ENCODE peak calls at places on chromosome 22, in nine cellular contexts. D, F, O, C, H, L, G, I and W are unnamed samples.

GRCh38 chr22:35684270-35684700 is 33.4 kb upstream of the APOL5 start:
- DNase-seq in D (peak), F (no peak), O (peak), C (no peak), H (peak), L (no peak), G (no peak), I (peak), W (no peak)

GRCh38 chr22:35363571-35364086 is 17.3 kb upstream of the HMOX1 start:
- DNase-seq in D (no peak), F (no peak), O (no peak), C (no peak), H (no peak), L (no peak), G (no peak), I (no peak), W (no peak)

GRCh38 chr22:35944458-35944857 is 84.2 kb downstream of the RBFOX2 start:
- DNase-seq in D (no peak), F (no peak), O (no peak), C (no peak), H (no peak), L (no peak), G (no peak), I (no peak), W (no peak)

GRCh38 chr22:37167981-37168647 is 18.4 kb upstream of the IL2RB start:
- DNase-seq in D (no peak), F (no peak), O (no peak), C (peak), H (peak), L (no peak), G (no peak), I (no peak), W (no peak)

GRCh38 chr22:24525416-24526037 is 29.4 kb downstream of the GUCD1 start:
- DNase-seq in D (peak), F (peak), O (peak), C (peak), H (peak), L (peak), G (peak), I (peak), W (peak)

GRCh38 chr22:44147821-44148574 is 32.7 kb upstream of the PARVG start:
- DNase-seq in D (peak), F (no peak), O (no peak), C (no peak), H (no peak), L (no peak), G (no peak), I (peak), W (no peak)

GRCh38 chr22:33902073-33902472 is 18.2 kb downstream of the LARGE1 start:
- DNase-seq in D (no peak), F (no peak), O (no peak), C (no peak), H (no peak), L (no peak), G (no peak), I (no peak), W (no peak)

GRCh38 chr22:28562324-28562723 is 117.3 kb downstream of the TTC28 start:
- DNase-seq in D (no peak), F (no peak), O (no peak), C (no peak), H (no peak), L (no peak), G (no peak), I (no peak), W (no peak)

GRCh38 chr22:21098099-21098671 is 52.4 kb downstream of the LRRC74B start:
- DNase-seq in D (no peak), F (peak), O (no peak), C (no peak), H (no peak), L (no peak), G (no peak), I (no peak), W (no peak)

GRCh38 chr22:28894320-28894719 is 10.9 kb downstream of the ZNRF3 start:
- DNase-seq in D (no peak), F (no peak), O (no peak), C (no peak), H (no peak), L (no peak), G (no peak), I (no peak), W (no peak)

GRCh38 chr22:37746366-37747089 is 49.7 kb downstream of the TRIOBP start:
- DNase-seq in D (no peak), F (no peak), O (peak), C (no peak), H (no peak), L (peak), G (no peak), I (peak), W (no peak)

GRCh38 chr22:20380486-20380885 is 13.5 kb upstream of the ZNF74 start:
- DNase-seq in D (no peak), F (no peak), O (no peak), C (no peak), H (no peak), L (no peak), G (no peak), I (no peak), W (no peak)

GRCh38 chr22:25148149-25148691 is 51.4 kb upstream of the CRYBB3 start:
- DNase-seq in D (no peak), F (no peak), O (peak), C (no peak), H (peak), L (no peak), G (no peak), I (no peak), W (no peak)

GRCh38 chr22:21921184-21921721 is 31.4 kb downstream of the PPM1F start:
- DNase-seq in D (no peak), F (no peak), O (no peak), C (no peak), H (no peak), L (no peak), G (no peak), I (no peak), W (no peak)

GRCh38 chr22:20299736-20300136 is 20.1 kb downstream of the DGCR6L start:
- DNase-seq in D (no peak), F (no peak), O (peak), C (no peak), H (peak), L (no peak), G (no peak), I (peak), W (no peak)

GRCh38 chr22:37985751-37986281 is 1.5 kb upstream of the SOX10 start:
- DNase-seq in D (no peak), F (no peak), O (no peak), C (no peak), H (peak), L (no peak), G (no peak), I (no peak), W (no peak)

GRCh38 chr22:37657590-37658132 is 862 bp upstream of the PDXP start:
- DNase-seq in D (no peak), F (no peak), O (no peak), C (no peak), H (no peak), L (no peak), G (no peak), I (peak), W (no peak)

GRCh38 chr22:30602049-30602448 is 4.9 kb upstream of the TCN2 start:
- DNase-seq in D (peak), F (peak), O (peak), C (no peak), H (no peak), L (no peak), G (no peak), I (peak), W (peak)

GRCh38 chr22:36304429-36304828 is 51.5 kb downstream of the APOL1 start:
- DNase-seq in D (no peak), F (no peak), O (peak), C (no peak), H (no peak), L (no peak), G (no peak), I (no peak), W (no peak)

GRCh38 chr22:46673677-46674236 is 53.6 kb downstream of the GRAMD4 start:
- DNase-seq in D (no peak), F (no peak), O (no peak), C (no peak), H (no peak), L (no peak), G (no peak), I (no peak), W (no peak)

GRCh38 chr22:46675938-46676337 is 55.8 kb downstream of the GRAMD4 start:
- DNase-seq in D (no peak), F (no peak), O (no peak), C (no peak), H (no peak), L (no peak), G (no peak), I (no peak), W (no peak)

GRCh38 chr22:46675479-46675878 is 55.3 kb downstream of the GRAMD4 start:
- DNase-seq in D (no peak), F (no peak), O (no peak), C (no peak), H (no peak), L (no peak), G (no peak), I (no peak), W (no peak)

GRCh38 chr22:46674367-46674781 is 54.2 kb downstream of the GRAMD4 start:
- DNase-seq in D (no peak), F (no peak), O (peak), C (peak), H (no peak), L (no peak), G (peak), I (peak), W (peak)

DNA sequence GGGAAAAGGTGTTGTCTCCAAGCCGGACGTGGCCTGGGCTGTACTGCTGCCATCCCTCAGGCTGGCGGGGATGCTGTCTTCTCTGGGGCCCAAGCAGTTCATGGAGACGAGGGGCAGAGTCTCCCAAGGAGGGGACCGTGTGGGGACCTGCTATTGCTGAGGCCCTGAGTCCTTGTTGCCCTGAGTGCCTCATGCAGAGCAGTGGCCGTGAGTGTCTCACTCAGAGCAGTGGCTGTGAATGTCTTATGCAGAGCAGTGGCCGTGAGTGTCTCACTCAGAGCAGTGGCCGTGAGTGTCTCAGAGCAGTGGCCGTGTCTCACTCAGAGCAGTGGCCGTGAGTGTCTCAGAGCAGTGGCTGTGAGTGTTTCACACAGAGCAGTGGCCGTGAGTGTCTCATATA is 54.7 kb downstream of the GRAMD4 start:
- DNase-seq in D (no peak), F (no peak), O (no peak), C (no peak), H (no peak), L (no peak), G (no peak), I (no peak), W (no peak)
- H3K4me3 ChIP-seq in D (no peak), F (no peak), O (no peak), C (no peak), H (no peak), L (no peak), G (no peak), I (no peak), W (peak)

DNA sequence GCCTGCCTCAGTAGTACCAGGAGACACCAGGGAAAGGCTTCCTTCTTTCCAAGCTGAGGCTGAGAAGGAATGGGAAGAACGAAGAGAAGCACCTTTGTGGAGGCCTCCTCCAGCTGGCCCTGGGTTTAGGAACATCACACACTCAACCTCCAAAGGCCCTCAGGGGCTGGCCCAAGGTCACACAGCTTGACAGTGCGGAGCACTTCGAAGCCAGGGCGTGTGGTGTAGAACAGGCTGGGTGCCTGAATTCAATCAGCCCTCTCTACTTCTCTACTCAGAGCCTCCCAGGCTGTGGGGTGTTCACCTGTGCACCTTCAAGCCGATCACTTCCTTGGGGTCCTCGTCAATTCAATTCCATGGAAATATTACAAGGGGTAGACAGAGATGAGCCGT is 719 bp upstream of the CSDC2 start:
- DNase-seq in D (no peak), F (no peak), O (no peak), C (no peak), H (no peak), L (no peak), G (no peak), I (no peak), W (no peak)
- H3K4me3 ChIP-seq in D (peak), F (no peak), O (no peak), C (peak), H (no peak), L (no peak), G (no peak), I (peak), W (no peak)

GRCh38 chr22:31623634-31624312 is 38.2 kb downstream of the PISD start:
- DNase-seq in D (no peak), F (no peak), O (no peak), C (no peak), H (no peak), L (no peak), G (no peak), I (no peak), W (no peak)

GRCh38 chr22:31625661-31626426 is 36.2 kb downstream of the PISD start:
- DNase-seq in D (no peak), F (no peak), O (peak), C (no peak), H (peak), L (no peak), G (no peak), I (peak), W (no peak)

GRCh38 chr22:31626427-31627150 is 35.4 kb downstream of the PISD start:
- DNase-seq in D (no peak), F (no peak), O (no peak), C (no peak), H (peak), L (no peak), G (no peak), I (peak), W (no peak)

GRCh38 chr22:31627223-31627731 is 34.7 kb downstream of the PISD start:
- DNase-seq in D (no peak), F (no peak), O (peak), C (no peak), H (peak), L (no peak), G (no peak), I (no peak), W (no peak)

DNA sequence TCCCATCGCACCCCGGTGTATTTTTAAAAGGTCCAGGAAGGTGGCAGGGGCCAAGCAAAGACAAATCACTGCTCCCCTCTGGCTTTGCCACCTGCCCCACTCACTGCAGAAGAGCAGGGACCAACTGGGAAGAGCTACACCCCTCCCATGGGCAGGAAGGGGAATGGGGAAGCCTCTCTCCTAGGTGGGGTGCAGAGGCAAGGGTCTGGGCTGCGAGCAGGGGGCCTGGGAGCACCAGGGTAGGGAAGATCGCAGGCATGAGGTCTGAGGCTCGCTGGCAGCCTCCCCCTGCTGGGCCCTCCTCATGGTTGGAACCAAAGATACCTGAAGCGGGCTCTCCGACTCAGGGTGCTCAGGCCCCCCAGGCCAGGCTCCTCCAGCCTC is 36.8 kb downstream of the PISD start:
- DNase-seq in D (no peak), F (no peak), O (no peak), C (no peak), H (no peak), L (no peak), G (no peak), I (no peak), W (no peak)
- H3K4me3 ChIP-seq in D (no peak), F (no peak), O (no peak), C (no peak), H (no peak), L (no peak), G (no peak), I (no peak), W (no peak)

GRCh38 chr22:50245214-50246072 is 620 bp upstream of the TUBGCP6 start:
- DNase-seq in D (no peak), F (no peak), O (no peak), C (no peak), H (no peak), L (no peak), G (no peak), I (peak), W (no peak)

GRCh38 chr22:50244420-50245213 is at the start of gene TUBGCP6:
- DNase-seq in D (peak), F (peak), O (peak), C (peak), H (peak), L (peak), G (peak), I (peak), W (peak)

GRCh38 chr22:50248192-50249084 is 2.6 kb downstream of the HDAC10 start:
- DNase-seq in D (no peak), F (no peak), O (no peak), C (no peak), H (no peak), L (no peak), G (no peak), I (no peak), W (no peak)

GRCh38 chr22:50247748-50248147 is 2.9 kb upstream of the TUBGCP6 start:
- DNase-seq in D (peak), F (peak), O (peak), C (no peak), H (peak), L (no peak), G (no peak), I (peak), W (no peak)

GRCh38 chr22:50246242-50247175 is 1.7 kb upstream of the TUBGCP6 start:
- DNase-seq in D (no peak), F (no peak), O (no peak), C (no peak), H (no peak), L (no peak), G (no peak), I (no peak), W (no peak)
- H3K4me3 ChIP-seq in D (peak), F (peak), O (no peak), C (no peak), H (no peak), L (peak), G (no peak), I (no peak), W (peak)

DNA sequence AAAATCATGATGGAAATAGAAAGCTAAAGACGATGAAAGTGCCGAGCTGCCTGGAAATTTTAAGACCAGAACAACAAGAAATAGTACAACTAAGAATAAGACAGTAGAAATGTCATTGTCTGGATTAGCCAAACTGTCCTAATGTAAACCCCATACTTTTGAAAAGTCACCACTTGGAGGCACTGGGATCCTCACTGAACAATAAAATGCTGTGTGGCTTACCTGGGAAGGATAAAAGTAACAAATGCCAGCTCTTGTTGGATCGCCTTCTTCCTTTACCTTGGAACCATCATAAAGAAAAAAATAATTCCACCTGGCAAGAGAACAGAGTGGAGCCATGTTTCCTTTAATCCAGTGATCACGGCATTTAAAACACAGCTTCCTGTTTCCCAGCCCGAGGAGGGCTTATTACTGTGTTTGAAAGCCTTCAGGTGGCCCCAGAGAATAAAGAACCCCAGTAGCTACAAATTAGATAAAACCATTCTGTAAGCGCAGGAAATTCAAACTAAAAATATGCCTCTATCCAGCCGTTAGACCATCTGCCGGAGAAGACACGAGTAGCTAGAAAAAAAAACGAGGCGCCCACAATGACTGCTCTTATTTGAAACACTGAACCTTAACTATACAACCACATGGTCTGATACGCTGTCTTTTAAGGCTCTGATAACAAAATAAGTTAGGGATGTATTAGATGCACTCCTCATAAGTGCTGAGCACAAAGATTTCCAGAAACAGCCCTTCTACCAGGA is 4.4 kb downstream of the HPS4 start:
- DNase-seq in D (no peak), F (no peak), O (no peak), C (no peak), H (no peak), L (peak), G (no peak), I (no peak), W (peak)
- H3K4me3 ChIP-seq in D (no peak), F (no peak), O (no peak), C (no peak), H (no peak), L (peak), G (no peak), I (peak), W (peak)

GRCh38 chr22:39078329-39078728 is 1.3 kb downstream of the APOBEC3G start:
- DNase-seq in D (no peak), F (no peak), O (no peak), C (no peak), H (no peak), L (no peak), G (no peak), I (no peak), W (no peak)
- H3K4me3 ChIP-seq in D (no peak), F (no peak), O (no peak), C (no peak), H (no peak), L (no peak), G (no peak), I (peak), W (no peak)

GRCh38 chr22:23265389-23265700 is 85.0 kb downstream of the BCR start:
- DNase-seq in D (no peak), F (no peak), O (no peak), C (no peak), H (no peak), L (no peak), G (no peak), I (no peak), W (no peak)

GRCh38 chr22:23263651-23264555 is 83.6 kb downstream of the BCR start:
- DNase-seq in D (no peak), F (no peak), O (no peak), C (no peak), H (peak), L (no peak), G (no peak), I (no peak), W (no peak)

GRCh38 chr22:23266780-23267179 is 86.5 kb downstream of the BCR start:
- DNase-seq in D (no peak), F (no peak), O (no peak), C (no peak), H (no peak), L (no peak), G (no peak), I (no peak), W (no peak)

GRCh38 chr22:23262474-23263332 is 82.4 kb downstream of the BCR start:
- DNase-seq in D (no peak), F (no peak), O (no peak), C (no peak), H (no peak), L (no peak), G (no peak), I (no peak), W (no peak)

DNA sequence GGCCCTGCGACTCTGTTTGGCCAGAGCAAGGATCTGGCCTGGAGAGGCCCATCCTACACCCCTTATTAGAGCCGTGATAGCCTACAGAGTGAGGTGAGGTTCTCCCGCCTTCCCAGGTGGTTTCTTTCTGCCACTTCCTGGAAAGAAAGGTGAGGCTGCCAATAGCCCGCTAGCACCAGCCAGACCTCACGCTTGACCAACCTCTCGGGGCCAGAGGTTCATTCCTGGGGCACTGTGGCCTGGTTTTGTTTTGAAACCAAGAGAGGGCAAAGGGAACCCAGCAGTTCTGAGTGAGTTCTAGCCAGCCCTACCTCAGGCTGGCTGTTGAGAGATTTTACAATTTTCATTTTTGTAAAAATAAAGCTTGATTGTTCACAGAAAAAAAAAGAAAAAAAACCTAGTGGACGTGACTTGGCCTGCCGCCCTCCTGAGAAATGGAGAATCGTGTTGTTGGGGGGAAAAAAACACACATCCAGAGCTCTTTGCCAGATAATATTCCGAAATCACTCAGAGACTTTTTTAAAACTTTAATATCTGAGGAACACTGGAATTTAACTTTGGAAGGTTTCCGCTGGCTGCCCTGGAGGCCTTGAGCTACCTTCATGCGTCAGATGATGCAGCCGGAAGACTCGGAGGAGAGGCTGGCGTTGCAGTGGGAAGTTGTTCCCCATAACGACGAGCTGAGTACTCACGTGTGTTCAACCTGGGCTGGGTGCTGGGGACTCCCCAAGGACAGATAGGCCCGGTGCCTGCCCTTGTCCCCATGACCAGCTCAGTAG is 84.5 kb downstream of the BCR start:
- DNase-seq in D (no peak), F (no peak), O (no peak), C (peak), H (peak), L (no peak), G (no peak), I (no peak), W (no peak)
- H3K4me3 ChIP-seq in D (no peak), F (no peak), O (no peak), C (no peak), H (no peak), L (no peak), G (no peak), I (no peak), W (no peak)